ENCODE peak calls at places on chromosomes 3 and 15, in four cellular contexts. U, I, S and W are unnamed samples.
A peak's percentile ranks its signal among the peaks of the same experiment; 100 is the strongest.

GRCh38 chr3:127951276-127951675 is 36.2 kb downstream of the KBTBD12 start:
- DNase-seq in U (no peak), I (no peak), S (no peak), W (no peak)

GRCh38 chr3:25120666-25121065 is 307.4 kb upstream of the RARB start:
- DNase-seq in U (no peak), I (no peak), S (no peak), W (no peak)

GRCh38 chr3:72224804-72225509 is 440.0 kb upstream of the PROK2 start:
- DNase-seq in U (no peak), I (peak; percentile 52), S (peak; percentile 50), W (no peak)

GRCh38 chr3:197394464-197395321 is 96.3 kb upstream of the DLG1 start:
- DNase-seq in U (no peak), I (peak; percentile 97), S (no peak), W (no peak)

GRCh38 chr3:20254268-20255117 is 68.5 kb upstream of the SGO1 start:
- DNase-seq in U (no peak), I (no peak), S (no peak), W (no peak)

GRCh38 chr3:184230603-184231528 is 1.5 kb downstream of the VWA5B2 start:
- DNase-seq in U (no peak), I (peak; percentile 77), S (no peak), W (peak; percentile 38)

GRCh38 chr3:52481819-52482521 is 13.2 kb upstream of the STAB1 start:
- DNase-seq in U (peak; percentile 70), I (no peak), S (no peak), W (peak; percentile 77)

GRCh38 chr3:157499342-157499963 is 3.8 kb downstream of the VEPH1 start:
- DNase-seq in U (peak; percentile 14), I (peak; percentile 95), S (peak; percentile 43), W (peak; percentile 14)

GRCh38 chr15:36430721-36431265 is 148.6 kb upstream of the CDIN1 start:
- DNase-seq in U (no peak), I (no peak), S (no peak), W (no peak)

GRCh38 chr3:175255698-175256097 is 396.6 kb downstream of the NAALADL2 start:
- DNase-seq in U (no peak), I (no peak), S (no peak), W (no peak)

GRCh38 chr3:140570602-140571001 is 107.3 kb upstream of the TRIM42 start:
- DNase-seq in U (no peak), I (no peak), S (no peak), W (no peak)

GRCh38 chr15:70351941-70352774 is 254.4 kb upstream of the TLE3 start:
- DNase-seq in U (no peak), I (no peak), S (no peak), W (no peak)